ENCODE peak calls at places on chromosomes 3 and 15, in six cellular contexts. H is ureter; W is stimulated activated CD4-positive, alpha-beta T cell treated with anti-CD3 and anti-CD28 coated beads, Interleukin-12 subunit alpha, Interleukin-12 subunit beta, amount 100 ng/mL, for 4 hours; U is hippocampal formation; X is spleen; F is effector CD4-positive, alpha-beta T cell. L is an unnamed sample.

GRCh38 chr15:45377630-45378148 is 655 bp downstream of the GATM start:
- DNase-seq in H (peak), W (no peak), F (no peak), X (no peak), U (peak), L (no peak)

GRCh38 chr3:108662141-108662738 is 72.7 kb downstream of the DZIP3 start:
- DNase-seq in U (peak), H (no peak), W (no peak), F (peak), X (no peak), L (peak)

GRCh38 chr3:16494906-16495580 is 18.5 kb downstream of the RFTN1 start:
- DNase-seq in U (no peak), H (no peak), F (no peak), W (no peak), X (no peak), L (no peak)

GRCh38 chr3:180690061-180690460 is 10.8 kb upstream of the CCDC39 start:
- DNase-seq in F (no peak), H (no peak), W (no peak), X (no peak), U (no peak), L (no peak)

GRCh38 chr3:121739902-121740301 is 9.6 kb downstream of the GOLGB1 start:
- DNase-seq in F (no peak), W (no peak), H (no peak), X (no peak), U (no peak), L (no peak)

GRCh38 chr3:122577409-122578028 is at the start of gene PARP15:
- DNase-seq in W (peak), H (no peak), X (peak), F (peak), U (no peak), L (no peak)

GRCh38 chr15:43052860-43053259 is 53.0 kb downstream of the UBR1 start:
- DNase-seq in X (no peak), U (no peak), H (no peak), F (no peak), W (no peak), L (no peak)

GRCh38 chr15:64813075-64813474 is 12.4 kb downstream of the PIF1 start:
- DNase-seq in X (no peak), F (no peak), H (no peak), U (no peak), W (no peak), L (no peak)

GRCh38 chr3:11642455-11643162 is 1.1 kb downstream of the VGLL4 start:
- DNase-seq in H (peak), X (peak), U (peak), W (peak), F (peak), L (no peak)

GRCh38 chr3:188432826-188433525 is 279.0 kb downstream of the LPP start:
- DNase-seq in H (no peak), W (no peak), F (no peak), U (no peak), X (no peak), L (no peak)

GRCh38 chr3:151109401-151109800 is 23.9 kb downstream of the MED12L start:
- DNase-seq in F (no peak), H (no peak), U (no peak), W (no peak), X (no peak), L (no peak)

GRCh38 chr3:195557327-195557726 is 14.2 kb upstream of the PPP1R2 start:
- DNase-seq in H (no peak), W (no peak), F (no peak), X (no peak), U (no peak), L (no peak)

GRCh38 chr15:82043726-82044372 is 2.0 kb downstream of the MEX3B start:
- DNase-seq in H (no peak), X (no peak), U (no peak), W (no peak), F (no peak), L (no peak)

GRCh38 chr3:132904-133303 is 63.7 kb upstream of the CHL1 start:
- DNase-seq in U (no peak), F (no peak), H (no peak), W (no peak), X (no peak), L (no peak)

GRCh38 chr3:190514163-190515153 is 573 bp downstream of the IL1RAP start:
- DNase-seq in F (peak), W (peak), U (peak), H (peak), X (peak), L (no peak)